ENCODE peak calls at places on chromosomes 5 and 9, in four cellular contexts. Y is fibroblast of lung, W is hepatocyte, A is mesenchymal stem cell. P is an unnamed sample.

GRCh38 chr5:159909126-159909525 is 7.2 kb upstream of the ADRA1B start:
- DNase-seq in Y (no peak), W (no peak), A (no peak), P (no peak)

GRCh38 chr5:127029513-127030258 is 672 bp downstream of the MARCHF3 start:
- DNase-seq in Y (peak; percentile 59), W (peak; percentile 75), A (peak; percentile 75), P (peak; percentile 40)

GRCh38 chr5:32500206-32500605 is 55.7 kb upstream of the ZFR start:
- DNase-seq in Y (no peak), W (no peak), A (no peak), P (no peak)

GRCh38 chr5:32283539-32284377 is 29.0 kb downstream of the MTMR12 start:
- DNase-seq in Y (peak; percentile 85), W (no peak), A (peak; percentile 27), P (peak; percentile 76)

GRCh38 chr9:14412778-14413177 is 98.8 kb upstream of the NFIB start:
- DNase-seq in Y (no peak), W (no peak), A (no peak), P (no peak)

GRCh38 chr5:132456553-132457361 is 33.8 kb downstream of the IRF1 start:
- DNase-seq in Y (peak; percentile 73), W (no peak), A (peak; percentile 45), P (peak; percentile 62)

GRCh38 chr9:134895103-134895502 is 14.5 kb downstream of the FCN2 start:
- DNase-seq in Y (peak; percentile 42), W (no peak), A (no peak), P (peak; percentile 31)

GRCh38 chr5:109844148-109844547 is 154.4 kb downstream of the MAN2A1 start:
- DNase-seq in Y (no peak), W (no peak), A (no peak), P (no peak)

GRCh38 chr9:4986291-4986690 is 1.2 kb downstream of the JAK2 start:
- DNase-seq in Y (no peak), W (no peak), A (peak; percentile 45), P (no peak)

GRCh38 chr5:59206132-59206581 is 623.3 kb downstream of the RAB3C start:
- DNase-seq in Y (peak; percentile 91), W (no peak), A (peak; percentile 79), P (peak; percentile 90)

GRCh38 chr5:79205965-79206364 is 30.0 kb upstream of the JMY start:
- DNase-seq in Y (no peak), W (no peak), A (no peak), P (no peak)

GRCh38 chr9:129879103-129879699 is 43.9 kb downstream of the USP20 start:
- DNase-seq in Y (no peak), W (peak; percentile 3), A (no peak), P (no peak)

GRCh38 chr9:35652829-35653209 is 2.1 kb upstream of the SIT1 start:
- DNase-seq in Y (no peak), W (no peak), A (no peak), P (no peak)

GRCh38 chr9:126891676-126892075 is 22.9 kb upstream of the RALGPS1 start:
- DNase-seq in Y (no peak), W (no peak), A (no peak), P (no peak)

GRCh38 chr9:90641868-90642558 is 611 bp downstream of the DIRAS2 start:
- DNase-seq in Y (no peak), W (peak; percentile 13), A (peak; percentile 4), P (no peak)
- H3K4me3 ChIP-seq in Y (no peak overlapping the region), W (peak overlapping the region; percentile 51), A (peak overlapping the region; percentile 82), P (peak overlapping the region; percentile 60)

GRCh38 chr5:149888280-149888679 is 56.3 kb downstream of the PDE6A start:
- DNase-seq in Y (no peak), W (no peak), A (no peak), P (no peak)

GRCh38 chr5:149885512-149885911 is 59.1 kb downstream of the PDE6A start:
- DNase-seq in Y (no peak), W (no peak), A (no peak), P (no peak)

GRCh38 chr5:149887622-149888183 is 56.9 kb downstream of the PDE6A start:
- DNase-seq in Y (peak; percentile 97), W (peak; percentile 50), A (peak; percentile 29), P (peak; percentile 96)

GRCh38 chr5:149886060-149886459 is 58.5 kb downstream of the PDE6A start:
- DNase-seq in Y (peak; percentile 89), W (no peak), A (no peak), P (peak; percentile 85)

GRCh38 chr5:149886697-149887470 is 57.7 kb downstream of the PDE6A start:
- DNase-seq in Y (peak; percentile 86), W (no peak), A (peak; percentile 47), P (peak; percentile 84)
- H2AFZ ChIP-seq in Y (no peak overlapping the region), W (peak overlapping the region; percentile 23), A (no peak overlapping the region), P (no peak overlapping the region)

DNA sequence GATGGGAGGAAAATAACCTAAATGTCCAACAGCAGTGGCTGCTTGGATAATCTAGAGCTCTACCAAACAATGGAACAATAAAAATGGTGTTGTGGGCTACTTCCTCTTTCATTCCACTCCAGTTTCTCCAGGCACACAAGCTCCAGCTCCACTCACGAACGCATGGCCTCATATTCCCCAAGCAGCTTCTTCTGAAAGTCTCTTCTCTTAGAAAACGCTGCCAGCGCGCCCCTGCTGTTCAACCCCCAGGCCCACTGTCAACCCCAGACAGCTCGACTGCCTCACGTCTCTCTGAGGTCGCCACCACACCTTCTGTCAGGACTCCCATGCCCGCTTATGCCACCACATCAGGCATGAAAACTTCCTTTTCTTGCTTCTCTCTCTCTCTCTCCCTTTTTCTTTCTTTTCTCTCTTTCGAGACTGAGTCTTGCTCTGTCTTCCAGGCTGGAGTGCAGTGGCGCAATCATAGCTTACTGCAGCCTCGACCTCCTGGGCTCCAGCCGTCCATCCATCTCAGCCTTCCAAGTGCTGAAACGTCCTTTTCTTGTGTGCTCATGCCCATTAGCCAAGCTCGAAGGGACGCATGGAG is 16.2 kb downstream of the OR2V2 start:
- DNase-seq in Y (no peak), W (no peak), A (peak; percentile 23), P (no peak)
- H3K4me3 ChIP-seq in Y (no peak overlapping the region), W (no peak overlapping the region), A (peak overlapping the region; percentile 27), P (no peak overlapping the region)

GRCh38 chr9:121597693-121598166 is 53.7 kb upstream of the DAB2IP start:
- DNase-seq in Y (no peak), W (no peak), A (no peak), P (no peak)

GRCh38 chr9:121601234-121601633 is 50.2 kb upstream of the DAB2IP start:
- DNase-seq in Y (no peak), W (no peak), A (peak; percentile 74), P (no peak)

GRCh38 chr9:121599872-121600585 is 51.4 kb upstream of the DAB2IP start:
- DNase-seq in Y (no peak), W (no peak), A (no peak), P (no peak)

GRCh38 chr9:121598167-121599000 is 53.0 kb upstream of the DAB2IP start:
- DNase-seq in Y (peak; percentile 87), W (peak; percentile 93), A (peak; percentile 91), P (peak; percentile 80)

DNA sequence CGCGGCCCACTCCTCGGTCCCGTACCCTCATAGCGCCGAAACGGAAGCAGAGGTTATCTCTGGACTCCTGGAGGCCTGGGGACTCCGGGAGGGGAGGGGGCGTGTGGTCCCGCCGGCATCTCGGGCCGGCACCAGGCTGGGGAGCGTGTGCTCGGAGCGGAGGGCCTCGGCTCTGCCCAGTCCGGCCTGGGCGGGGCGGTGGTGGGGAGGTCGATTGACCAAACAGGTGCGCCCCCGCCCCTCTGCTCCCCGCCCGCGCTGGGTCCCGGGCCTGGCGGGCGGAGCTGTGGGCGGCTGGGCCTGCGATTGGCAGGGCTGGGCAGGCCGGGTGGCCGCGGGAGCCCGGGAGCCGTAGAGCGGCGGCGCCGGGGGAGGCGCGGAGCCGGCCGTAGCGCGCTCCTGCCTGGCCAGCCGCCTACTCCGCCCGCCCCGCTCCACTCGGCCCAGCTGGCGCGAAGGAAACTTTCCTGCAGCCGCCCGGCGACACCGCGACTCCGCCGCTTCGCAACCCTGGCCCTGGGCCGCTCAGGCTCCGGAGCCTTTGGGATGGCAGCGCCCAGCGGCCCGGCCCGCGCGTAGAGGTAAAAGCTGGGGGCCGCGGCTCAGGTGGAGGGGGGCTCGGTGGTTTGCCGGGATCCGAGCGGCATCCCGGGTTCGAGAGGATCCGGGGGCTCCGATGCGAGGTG is 52.1 kb upstream of the DAB2IP start:
- DNase-seq in Y (peak; percentile 47), W (peak; percentile 89), A (peak; percentile 57), P (peak; percentile 16)
- H2AFZ ChIP-seq in Y (no peak overlapping the region), W (peak overlapping the region; percentile 80), A (no peak overlapping the region), P (peak overlapping the region; percentile 64)

GRCh38 chr5:171421331-171422262 is 2.1 kb downstream of the FGF18 start:
- DNase-seq in Y (no peak), W (no peak), A (no peak), P (no peak)

GRCh38 chr5:171419663-171420428 is 399 bp downstream of the FGF18 start:
- DNase-seq in Y (peak; percentile 50), W (peak; percentile 69), A (no peak), P (peak; percentile 23)

GRCh38 chr5:171418316-171418981 is 998 bp upstream of the FGF18 start:
- DNase-seq in Y (peak; percentile 78), W (peak; percentile 92), A (peak; percentile 84), P (peak; percentile 66)

GRCh38 chr5:171420429-171421231 is 1.2 kb downstream of the FGF18 start:
- DNase-seq in Y (peak; percentile 92), W (peak; percentile 87), A (peak; percentile 65), P (peak; percentile 89)

DNA sequence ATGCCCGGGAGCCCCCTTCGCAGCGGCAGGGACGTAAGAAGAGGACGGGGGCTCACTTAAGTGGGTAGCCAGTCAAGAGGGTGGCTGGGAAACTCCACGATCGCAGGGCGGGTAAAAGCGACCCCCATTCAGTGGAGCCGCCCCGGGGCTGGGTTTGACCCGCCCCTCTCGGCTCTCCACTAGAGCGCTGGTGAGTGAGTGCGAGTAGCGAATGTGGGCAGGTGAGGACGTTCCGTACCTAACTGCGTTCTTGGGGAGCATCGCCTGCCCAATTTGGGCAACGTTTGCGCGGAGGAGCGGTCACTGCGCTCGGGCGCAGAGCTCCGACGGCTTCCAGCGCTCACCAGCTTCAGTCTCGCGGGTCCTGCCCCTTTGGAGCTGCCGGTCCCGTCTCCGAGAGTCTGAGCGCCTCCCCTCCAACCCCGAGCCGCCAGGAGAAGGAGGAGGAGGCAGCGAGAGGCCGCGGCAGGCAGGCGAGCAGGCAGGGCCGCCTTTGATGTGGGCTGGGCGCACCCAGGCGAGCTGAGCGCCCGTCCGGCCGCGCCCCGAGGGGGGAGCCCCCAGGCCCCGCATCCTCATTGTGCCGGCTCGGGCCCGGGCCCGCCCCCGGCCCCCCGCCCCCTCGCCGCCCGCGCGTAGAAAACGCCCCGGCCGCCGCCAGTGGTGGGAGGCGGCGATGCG is at the start of gene FGF18:
- DNase-seq in Y (peak; percentile 79), W (peak; percentile 76), A (peak; percentile 61), P (peak; percentile 65)
- H3K4me3 ChIP-seq in Y (peak within 1 kb of the TSS; percentile 41), W (peak within 1 kb of the TSS; percentile 18), A (peak within 1 kb of the TSS; percentile 79), P (peak within 1 kb of the TSS; percentile 52)

GRCh38 chr5:96337048-96337781 is 95.8 kb downstream of the PCSK1 start:
- DNase-seq in Y (no peak), W (no peak), A (no peak), P (no peak)
- H2AFZ ChIP-seq in Y (no peak overlapping the region), W (no peak overlapping the region), A (no peak overlapping the region), P (no peak overlapping the region)

GRCh38 chr9:137115394-137116026 is 977 bp upstream of the DPP7 start:
- DNase-seq in Y (no peak), W (no peak), A (no peak), P (no peak)
- H3K4me3 ChIP-seq in Y (no peak overlapping the region), W (no peak overlapping the region), A (peak overlapping the region; percentile 73), P (no peak overlapping the region)

GRCh38 chr9:92763721-92764380 is 782 bp downstream of the BICD2 start:
- DNase-seq in Y (peak; percentile 23), W (peak; percentile 66), A (peak; percentile 42), P (no peak)
- H2AFZ ChIP-seq in Y (peak overlapping the region; percentile 43), W (peak overlapping the region; percentile 63), A (no peak overlapping the region), P (peak overlapping the region; percentile 81)